ENCODE peak calls at places on chromosomes 5 and 9, in five cellular contexts. M is AG20443, P is NCI-H748 treated with DMSO at 0.1 percent for 48 hours, S is EL, C is HT1080. G is an unnamed sample.

GRCh38 chr9:133604214-133604613 is 5.0 kb downstream of the FAM163B start:
- DNase-seq in P (no peak), M (no peak), S (peak), C (no peak), G (no peak)

GRCh38 chr9:135992486-135993408 is 31.6 kb upstream of the UBAC1 start:
- DNase-seq in C (peak), M (peak), S (peak), P (peak), G (peak)

GRCh38 chr5:39678533-39678932 is 253.8 kb upstream of the DAB2 start:
- DNase-seq in P (no peak), C (no peak), S (no peak), M (no peak), G (no peak)

GRCh38 chr5:54272746-54273145 is 37.6 kb downstream of the ARL15 start:
- DNase-seq in P (no peak), S (no peak), M (no peak), C (no peak), G (no peak)

GRCh38 chr9:90642570-90643539 is at the start of gene DIRAS2:
- DNase-seq in C (peak), P (peak), S (peak), M (peak), G (peak)

GRCh38 chr9:105243015-105243686 is 1.3 kb upstream of the SLC44A1 start:
- DNase-seq in C (peak), M (peak), S (peak), P (no peak), G (no peak)

GRCh38 chr5:54608423-54609085 is 91.0 kb downstream of the SNX18 start:
- DNase-seq in P (no peak), S (no peak), M (no peak), C (no peak), G (no peak)

GRCh38 chr9:111284703-111285102 is 45.3 kb downstream of the OR2K2 start:
- DNase-seq in C (no peak), P (no peak), S (no peak), M (no peak), G (no peak)

GRCh38 chr9:32264171-32264862 is 120.1 kb upstream of the ACO1 start:
- DNase-seq in M (no peak), P (no peak), S (no peak), C (peak), G (peak)

GRCh38 chr5:140240987-140241706 is 61.8 kb downstream of the PFDN1 start:
- DNase-seq in S (peak), P (no peak), M (peak), C (peak), G (peak)

G was measured in fibroblast of lung.